ENCODE peak calls at places on chromosome 2, in four cellular contexts. Y is IMR-90, Z is K562, I is HepG2. J is an unnamed sample.

GRCh38 chr2:208175069-208175842 is 11.9 kb upstream of the CRYGA start:
- DNase-seq in Y (peak), I (peak), Z (peak), J (peak)

GRCh38 chr2:30847329-30847728 is 40.1 kb upstream of the CAPN13 start:
- DNase-seq in Z (no peak), I (no peak), Y (no peak), J (no peak)

GRCh38 chr2:37543967-37544366 is 127.5 kb downstream of the CDC42EP3 start:
- DNase-seq in Z (no peak), Y (no peak), I (no peak), J (no peak)

GRCh38 chr2:16948073-16948472 is 282.4 kb upstream of the CYRIA start:
- DNase-seq in I (no peak), Y (no peak), Z (no peak), J (no peak)

GRCh38 chr2:241088791-241089732 is 13.0 kb downstream of the MTERF4 start:
- DNase-seq in Z (no peak), Y (no peak), I (no peak), J (no peak)

GRCh38 chr2:19876751-19877150 is 25.0 kb downstream of the TTC32 start:
- DNase-seq in I (no peak), Z (no peak), Y (no peak), J (no peak)

GRCh38 chr2:241514986-241515737 is 6.8 kb upstream of the STK25 start:
- DNase-seq in I (no peak), Y (no peak), Z (no peak), J (no peak)

GRCh38 chr2:62071760-62072680 is 123.9 kb upstream of the B3GNT2 start:
- DNase-seq in Z (no peak), Y (no peak), I (no peak), J (no peak)

GRCh38 chr2:40554665-40555294 is 102.9 kb upstream of the SLC8A1 start:
- DNase-seq in I (peak), Z (peak), Y (peak), J (peak)

GRCh38 chr2:29689666-29690065 is 231.7 kb downstream of the ALK start:
- DNase-seq in I (no peak), Z (no peak), Y (no peak), J (no peak)

GRCh38 chr2:56130463-56131070 is 53.2 kb upstream of the CCDC85A start:
- DNase-seq in Y (peak), I (no peak), Z (peak), J (peak)

GRCh38 chr2:11716689-11717321 is 29.6 kb upstream of the LPIN1 start:
- DNase-seq in Y (peak), I (peak), Z (no peak), J (no peak)

GRCh38 chr2:133941666-133942065 is 312.2 kb upstream of the MGAT5 start:
- DNase-seq in I (no peak), Y (peak), Z (no peak), J (no peak)

GRCh38 chr2:21836766-21837543 is 713.2 kb downstream of the TDRD15 start:
- DNase-seq in I (no peak), Y (peak), Z (no peak), J (no peak)

GRCh38 chr2:25756444-25757022 is 83.2 kb upstream of the DTNB start:
- DNase-seq in I (no peak), Y (no peak), Z (no peak), J (no peak)

GRCh38 chr2:43103093-43103404 is 123.4 kb downstream of the ZFP36L2 start:
- DNase-seq in Y (no peak), Z (no peak), I (no peak), J (no peak)

GRCh38 chr2:15378148-15378908 is 182.8 kb downstream of the NBAS start:
- DNase-seq in I (no peak), Y (no peak), Z (no peak), J (no peak)

GRCh38 chr2:38739524-38739923 is 11.6 kb downstream of the SRSF7 start:
- DNase-seq in Y (no peak), Z (no peak), I (no peak), J (no peak)

GRCh38 chr2:174763793-174764179 is 486 bp downstream of the CHRNA1 start:
- DNase-seq in Y (no peak), I (no peak), Z (no peak), J (no peak)

GRCh38 chr2:106292627-106293026 is 98.5 kb upstream of the UXS1 start:
- DNase-seq in Y (no peak), I (no peak), Z (no peak), J (no peak)

GRCh38 chr2:16058256-16058655 is 117.9 kb downstream of the MYCN start:
- DNase-seq in I (no peak), Z (no peak), Y (no peak), J (no peak)

GRCh38 chr2:118774458-118775133 is 72.9 kb downstream of the EN1 start:
- DNase-seq in I (no peak), Y (peak), Z (peak), J (peak)

GRCh38 chr2:213834331-213834730 is 550.1 kb downstream of the SPAG16 start:
- DNase-seq in Z (no peak), Y (peak), I (no peak), J (peak)

GRCh38 chr2:156001851-156002250 is 330.7 kb downstream of the NR4A2 start:
- DNase-seq in Z (no peak), Y (no peak), I (no peak), J (no peak)

GRCh38 chr2:177799531-177799930 is 273.0 kb downstream of the PDE11A start:
- DNase-seq in I (peak), Z (peak), Y (peak), J (no peak)

GRCh38 chr2:59232394-59233165 is 991.5 kb upstream of the FANCL start:
- DNase-seq in Z (no peak), I (no peak), Y (no peak), J (no peak)

GRCh38 chr2:144414324-144414845 is 105.5 kb downstream of the ZEB2 start:
- DNase-seq in Z (no peak), I (no peak), Y (peak), J (no peak)

GRCh38 chr2:50786345-50786744 is 245.6 kb downstream of the NRXN1 start:
- DNase-seq in Y (no peak), Z (no peak), I (no peak), J (no peak)

GRCh38 chr2:142693171-142693950 is 184.1 kb upstream of the KYNU start:
- DNase-seq in Y (no peak), I (no peak), Z (no peak), J (no peak)

GRCh38 chr2:133635115-133635514 is 66.9 kb upstream of the NCKAP5 start:
- DNase-seq in Y (peak), I (no peak), Z (no peak), J (no peak)

GRCh38 chr2:236934656-236935055 is 151.0 kb upstream of the COPS8 start:
- DNase-seq in I (no peak), Z (no peak), Y (no peak), J (no peak)

GRCh38 chr2:109722026-109722425 is 72.1 kb upstream of the RGPD5 start:
- DNase-seq in Z (no peak), Y (no peak), I (no peak), J (no peak)

GRCh38 chr2:227623225-227623624 is 5.9 kb downstream of the SCYGR4 start:
- DNase-seq in Z (no peak), I (no peak), Y (peak), J (no peak)

GRCh38 chr2:143474568-143474967 is 345.3 kb downstream of the ARHGAP15 start:
- DNase-seq in I (no peak), Y (no peak), Z (no peak), J (no peak)

GRCh38 chr2:186950694-186951093 is 101.7 kb upstream of the ZSWIM2 start:
- DNase-seq in Z (no peak), I (no peak), Y (peak), J (no peak)

GRCh38 chr2:40363631-40364030 is 88.3 kb downstream of the SLC8A1 start:
- DNase-seq in Y (peak), Z (no peak), I (no peak), J (peak)

GRCh38 chr2:233740875-233741274 is 12.0 kb downstream of the UGT1A3 start:
- DNase-seq in Y (no peak), I (no peak), Z (no peak), J (no peak)

GRCh38 chr2:198731842-198732421 is 725.8 kb downstream of the SATB2 start:
- DNase-seq in I (no peak), Z (no peak), Y (no peak), J (no peak)

GRCh38 chr2:132477436-132477835 is 60.8 kb downstream of the GPR39 start:
- DNase-seq in I (no peak), Z (no peak), Y (no peak), J (no peak)
- TF ChIP-seq MAFK in I (no peak), Z (no peak), Y (no peak), J (no peak)

GRCh38 chr2:231633259-231633976 is 40.8 kb downstream of the TEX44 start:
- DNase-seq in I (no peak), Y (no peak), Z (no peak), J (no peak)

GRCh38 chr2:231634412-231634811 is 41.7 kb downstream of the TEX44 start:
- DNase-seq in Y (no peak), I (no peak), Z (no peak), J (no peak)

GRCh38 chr2:231627384-231628156 is 34.9 kb downstream of the TEX44 start:
- DNase-seq in I (no peak), Y (peak), Z (no peak), J (no peak)

GRCh38 chr2:231632559-231633142 is 40.0 kb downstream of the TEX44 start:
- DNase-seq in Z (no peak), I (no peak), Y (peak), J (peak)
- TF ChIP-seq SMC3 in Z (no peak), I (no peak), Y (no peak), J (no peak)

GRCh38 chr2:218291934-218292699 is at the start of gene TMBIM1:
- DNase-seq in Y (peak), Z (peak), I (peak), J (peak)
- TF ChIP-seq MAFK in Y (no peak), Z (no peak), I (no peak), J (no peak)

GRCh38 chr2:67641709-67642397 is 244.7 kb downstream of the ETAA1 start:
- DNase-seq in Y (peak), Z (no peak), I (no peak), J (no peak)
- TF ChIP-seq SMC3 in Y (no peak), Z (no peak), I (no peak), J (no peak)

GRCh38 chr2:190443055-190443454 is 34.9 kb downstream of the MFSD6 start:
- DNase-seq in I (no peak), Y (peak), Z (no peak), J (no peak)
- TF ChIP-seq MAFK in I (no peak), Y (no peak), Z (no peak), J (no peak)

GRCh38 chr2:163133602-163134001 is 295.0 kb upstream of the KCNH7 start:
- DNase-seq in Y (no peak), Z (no peak), I (no peak), J (no peak)

GRCh38 chr2:163132850-163133249 is 294.3 kb upstream of the KCNH7 start:
- DNase-seq in Y (peak), Z (no peak), I (peak), J (peak)
- TF ChIP-seq SMC3 in Y (peak), Z (no peak), I (peak), J (peak)

DNA sequence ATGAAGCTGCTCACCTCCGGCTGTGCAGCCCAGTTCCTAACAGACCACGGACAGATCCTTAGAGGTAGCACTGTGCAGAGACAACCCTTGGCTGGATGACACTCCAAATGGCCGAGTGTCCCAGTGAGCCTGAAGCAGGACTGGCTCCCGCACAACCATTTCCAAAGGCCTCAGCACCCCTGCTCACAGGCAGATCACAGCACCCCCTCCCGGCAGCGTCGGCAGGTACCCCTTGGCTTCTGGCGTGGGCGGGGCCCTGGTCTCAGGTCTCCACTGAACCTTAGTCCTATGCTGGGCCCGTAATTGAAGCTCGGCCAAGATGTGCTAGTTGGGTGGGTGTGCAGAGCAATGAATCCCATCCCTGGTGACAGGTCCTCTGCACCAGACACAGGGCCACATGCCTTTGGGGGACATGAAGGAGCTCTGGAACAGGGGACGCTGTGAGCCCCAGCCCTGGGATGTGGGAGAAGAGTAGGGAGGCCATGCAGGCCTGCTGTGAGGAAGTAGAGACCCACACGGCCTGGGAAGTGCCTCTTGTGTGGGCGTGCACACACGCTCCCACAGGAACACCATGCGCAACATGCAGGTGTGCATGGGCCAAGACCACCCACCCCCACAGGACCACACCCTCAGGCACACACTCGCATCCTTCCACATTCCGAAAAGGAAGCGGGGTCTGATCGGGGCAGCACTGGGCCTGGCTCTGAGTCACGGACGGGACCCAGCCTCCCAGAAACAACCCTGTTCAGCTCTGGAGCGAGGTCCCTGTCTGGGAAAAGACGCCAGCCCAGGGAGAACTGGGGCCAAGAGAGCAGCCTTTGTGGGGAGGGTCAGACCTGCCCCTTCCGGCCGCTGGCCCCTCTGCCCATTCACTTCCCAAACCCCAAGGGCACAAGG is 2.8 kb downstream of the DUSP2 start:
- DNase-seq in Y (no peak), I (peak), Z (peak), J (no peak)
- TF ChIP-seq MAFK in Y (no peak), I (no peak), Z (no peak), J (no peak)

DNA sequence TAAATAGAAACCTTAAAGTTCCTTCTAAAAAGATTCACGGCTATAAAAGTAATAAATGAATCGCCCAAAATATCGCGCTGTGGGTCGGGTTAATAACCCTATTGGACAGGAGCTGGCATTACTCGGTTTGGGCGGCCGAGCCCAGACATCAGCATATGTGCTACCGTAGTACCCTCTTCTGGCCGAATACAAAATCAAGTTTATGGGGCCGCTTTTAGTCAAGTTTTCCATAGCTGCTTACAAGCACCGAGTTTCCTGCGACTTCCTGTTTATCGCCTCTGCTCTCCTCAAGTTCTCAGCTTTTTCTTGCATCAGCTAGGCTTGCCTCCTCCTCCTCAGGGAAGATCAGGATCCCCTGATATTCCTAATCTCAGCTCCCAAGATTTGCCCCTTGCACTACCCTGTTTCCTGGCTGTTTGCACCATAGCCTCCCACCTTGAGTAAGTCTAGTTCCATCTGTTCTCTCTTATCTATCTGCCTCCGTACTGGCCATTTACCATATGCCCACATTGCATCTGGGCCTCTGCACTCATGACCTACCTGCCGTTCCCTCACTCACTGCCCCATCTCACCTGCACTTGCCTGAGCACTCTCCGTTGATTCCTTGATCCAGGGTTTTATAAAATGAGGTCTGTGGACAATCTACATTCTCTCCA is 56.1 kb downstream of the SLC35F5 start:
- DNase-seq in I (peak), Z (peak), Y (peak), J (peak)
- TF ChIP-seq SMC3 in I (peak), Z (no peak), Y (no peak), J (no peak)